ENCODE peak calls at places on chromosomes 5 and 9, in ten cellular contexts. B is astrocyte of the spinal cord; C is left lung; E is NCI-H1105 treated with DMSO at 0.1 percent for 48 hours; N is GM20000; Z is ascending aorta; T is activated CD4-positive, alpha-beta T cell treated with anti-CD3 and anti-CD28 coated beads, Interleukin-2, amount 10 ng/mL, durations not matched to agents 7 days and 5 days; X is GM18507; A is anterior cingulate cortex; P is uterus. Y is an unnamed sample.

GRCh38 chr5:178430187-178431062 is 159.8 kb downstream of the COL23A1 start:
- DNase-seq in B (no peak), C (no peak), E (no peak), N (no peak), Z (no peak), T (no peak), X (no peak), A (no peak), P (no peak), Y (no peak)

GRCh38 chr9:129160712-129161533 is 17.1 kb downstream of the IER5L start:
- DNase-seq in B (peak), C (no peak), E (no peak), N (no peak), Z (no peak), T (no peak), X (no peak), A (no peak), P (no peak), Y (no peak)

GRCh38 chr9:76161546-76161945 is 232.7 kb downstream of the RFK start:
- DNase-seq in B (peak), C (no peak), E (no peak), N (no peak), Z (no peak), T (no peak), X (no peak), A (no peak), P (peak), Y (no peak)

GRCh38 chr5:146825033-146825432 is 53.5 kb downstream of the PPP2R2B start:
- DNase-seq in B (peak), C (peak), E (no peak), N (peak), Z (no peak), T (peak), X (no peak), A (no peak), P (no peak), Y (no peak)

GRCh38 chr9:104746798-104747197 is 685 bp upstream of the NIPSNAP3A start:
- DNase-seq in B (no peak), C (no peak), E (no peak), N (no peak), Z (no peak), T (no peak), X (no peak), A (no peak), P (no peak), Y (no peak)

GRCh38 chr9:31808770-31809169 is 575.7 kb upstream of the ACO1 start:
- DNase-seq in B (no peak), C (no peak), E (no peak), N (no peak), Z (no peak), T (no peak), X (no peak), A (no peak), P (no peak), Y (no peak)

GRCh38 chr9:110767559-110768063 is 99.0 kb downstream of the MUSK start:
- DNase-seq in B (peak), C (no peak), E (no peak), N (no peak), Z (no peak), T (no peak), X (no peak), A (no peak), P (peak), Y (no peak)

GRCh38 chr9:114033397-114034103 is 44.5 kb downstream of the AMBP start:
- DNase-seq in B (peak), C (no peak), E (no peak), N (no peak), Z (peak), T (no peak), X (no peak), A (no peak), P (peak), Y (no peak)

GRCh38 chr5:43152946-43153345 is 32.2 kb downstream of the ZNF131 start:
- DNase-seq in B (peak), C (no peak), E (no peak), N (no peak), Z (no peak), T (no peak), X (no peak), A (no peak), P (no peak), Y (no peak)

GRCh38 chr5:109418752-109419352 is 9.1 kb upstream of the PJA2 start:
- DNase-seq in B (no peak), C (no peak), E (no peak), N (no peak), Z (no peak), T (no peak), X (no peak), A (no peak), P (no peak), Y (no peak)

GRCh38 chr9:86885232-86885631 is 62.1 kb downstream of the GAS1 start:
- DNase-seq in B (no peak), C (no peak), E (no peak), N (no peak), Z (no peak), T (no peak), X (no peak), A (no peak), P (no peak), Y (no peak)

GRCh38 chr5:100647461-100648230 is 112.5 kb downstream of the FAM174A start:
- DNase-seq in B (no peak), C (peak), E (peak), N (no peak), Z (no peak), T (no peak), X (no peak), A (no peak), P (peak), Y (no peak)

GRCh38 chr5:12794476-12795332 is 890.5 kb upstream of the CTNND2 start:
- DNase-seq in B (no peak), C (no peak), E (no peak), N (no peak), Z (no peak), T (no peak), X (no peak), A (no peak), P (no peak), Y (no peak)

GRCh38 chr9:37300620-37301368 is 121.7 kb upstream of the GRHPR start:
- DNase-seq in B (peak), C (no peak), E (no peak), N (no peak), Z (no peak), T (no peak), X (no peak), A (no peak), P (no peak), Y (no peak)